ENCODE peak calls at places on chromosomes 12 and 14, in four cellular contexts. H, O, L and M are unnamed samples.

GRCh38 chr14:50941151-50941550 is 3.1 kb downstream of the PYGL start:
- DNase-seq in O (no peak), H (no peak), L (no peak), M (no peak)

GRCh38 chr12:107448198-107448597 is 237.4 kb upstream of the PWP1 start:
- DNase-seq in L (no peak), H (no peak), O (no peak), M (no peak)

GRCh38 chr12:44847888-44848770 is 28.0 kb downstream of the NELL2 start:
- DNase-seq in H (no peak), L (no peak), O (no peak), M (no peak)

GRCh38 chr14:90061849-90062794 is at the start of gene KCNK13:
- DNase-seq in L (no peak), O (peak; percentile 32), H (no peak), M (peak; percentile 14)

GRCh38 chr12:92022093-92022492 is 123.6 kb downstream of the BTG1 start:
- DNase-seq in H (no peak), L (no peak), O (no peak), M (no peak)

GRCh38 chr14:67940894-67941455 is 121.4 kb downstream of the RAD51B start:
- DNase-seq in H (no peak), O (no peak), L (peak; percentile 73), M (peak; percentile 19)

GRCh38 chr14:95126906-95127530 is 30.3 kb downstream of the DICER1 start:
- DNase-seq in O (no peak), L (no peak), H (no peak), M (no peak)

GRCh38 chr12:69686731-69687130 is 12.4 kb downstream of the BEST3 start:
- DNase-seq in H (no peak), L (no peak), O (no peak), M (no peak)

GRCh38 chr14:23168246-23168645 is 15.2 kb downstream of the SLC7A8 start:
- DNase-seq in O (no peak), H (no peak), L (no peak), M (no peak)

GRCh38 chr14:104752338-104752734 is 611 bp upstream of the SIVA1 start:
- DNase-seq in L (no peak), H (no peak), O (no peak), M (peak; percentile 95)

GRCh38 chr12:50699149-50699548 is 64.8 kb upstream of the ATF1 start:
- DNase-seq in O (no peak), H (no peak), L (no peak), M (no peak)

GRCh38 chr14:34680806-34681479 is 33.5 kb downstream of the CFL2 start:
- DNase-seq in O (no peak), L (no peak), H (no peak), M (no peak)

GRCh38 chr14:36773558-36773957 is 111.9 kb downstream of the PAX9 start:
- DNase-seq in H (no peak), O (no peak), L (no peak), M (no peak)

GRCh38 chr12:52362118-52362726 is 5.1 kb downstream of the KRT85 start:
- DNase-seq in O (no peak), L (no peak), H (no peak), M (peak; percentile 40)

GRCh38 chr14:55578511-55578910 is 1.5 kb upstream of the KTN1 start:
- DNase-seq in H (no peak), L (no peak), O (no peak), M (no peak)

GRCh38 chr14:97074860-97075259 is 277.7 kb downstream of the VRK1 start:
- DNase-seq in O (no peak), H (no peak), L (no peak), M (no peak)

GRCh38 chr12:77940011-77940423 is 109.3 kb downstream of the NAV3 start:
- DNase-seq in L (peak; percentile 32), O (peak; percentile 27), H (no peak), M (peak; percentile 84)

GRCh38 chr14:98956181-98956580 is 315.8 kb downstream of the BCL11B start:
- DNase-seq in O (no peak), H (no peak), L (no peak), M (no peak)

GRCh38 chr14:99348816-99349609 is 77.0 kb upstream of the BCL11B start:
- DNase-seq in O (no peak), L (no peak), H (no peak), M (no peak)

GRCh38 chr14:27228053-27228452 is 630.2 kb upstream of the NOVA1 start:
- DNase-seq in O (no peak), H (no peak), L (no peak), M (no peak)